ENCODE peak calls at places on chromosomes 12 and 14, in five cellular contexts. R is AG04450, D is lower lobe of right lung, Q is right lobe of liver, B is spleen. S is an unnamed sample.

GRCh38 chr12:131753757-131754156 is 42.9 kb downstream of the SFSWAP start:
- DNase-seq in R (no peak), D (no peak), Q (no peak), B (no peak), S (no peak)

GRCh38 chr12:20426191-20426590 is 57.9 kb downstream of the PDE3A start:
- DNase-seq in D (no peak), B (no peak), R (no peak), Q (no peak), S (no peak)

GRCh38 chr12:2892246-2892645 is 1.6 kb downstream of the TULP3 start:
- DNase-seq in D (no peak), B (no peak), R (no peak), Q (no peak), S (no peak)

GRCh38 chr12:94620611-94621010 is 29.7 kb downstream of the TMCC3 start:
- DNase-seq in Q (no peak), D (no peak), R (no peak), B (no peak), S (no peak)

GRCh38 chr14:66624319-66624937 is 116.5 kb downstream of the GPHN start:
- DNase-seq in R (peak), Q (peak), D (no peak), B (no peak), S (peak)

GRCh38 chr12:104742551-104742961 is 215.5 kb downstream of the SLC41A2 start:
- DNase-seq in D (no peak), Q (no peak), B (no peak), R (no peak), S (no peak)

GRCh38 chr12:122090759-122091535 is 12.4 kb downstream of the MLXIP start:
- DNase-seq in D (no peak), Q (no peak), R (peak), B (no peak), S (no peak)

GRCh38 chr12:56836800-56837663 is 73.9 kb downstream of the HSD17B6 start:
- DNase-seq in Q (no peak), B (no peak), R (peak), D (no peak), S (no peak)

GRCh38 chr12:127629066-127629820 is 637.7 kb upstream of the TMEM132C start:
- DNase-seq in D (no peak), R (no peak), Q (no peak), B (no peak), S (no peak)

GRCh38 chr12:131845121-131845520 is 16.9 kb downstream of the MMP17 start:
- DNase-seq in D (no peak), B (no peak), R (no peak), Q (no peak), S (no peak)

GRCh38 chr12:107761502-107761904 is 566 bp upstream of the PRDM4 start:
- DNase-seq in Q (no peak), R (no peak), D (no peak), B (peak), S (no peak)

GRCh38 chr12:27619308-27619707 is 76.9 kb upstream of the REP15 start:
- DNase-seq in B (no peak), Q (no peak), R (peak), D (no peak), S (no peak)

GRCh38 chr12:10395390-10395998 is 5.7 kb upstream of the KLRK1 start:
- DNase-seq in Q (no peak), R (peak), D (no peak), B (no peak), S (peak)

GRCh38 chr14:59189281-59189821 is 884 bp downstream of the DAAM1 start:
- DNase-seq in D (peak), Q (peak), B (peak), R (no peak), S (peak)

GRCh38 chr12:108905725-108906124 is 25.8 kb downstream of the DAO start:
- DNase-seq in D (no peak), Q (no peak), R (no peak), B (no peak), S (no peak)
- TF ChIP-seq CTCF in D (no peak), Q (no peak), R (no peak), B (no peak), S (no peak)

GRCh38 chr12:52258335-52258901 is 16.0 kb upstream of the KRT86 start:
- DNase-seq in B (peak), D (peak), R (no peak), Q (no peak), S (peak)
- TF ChIP-seq CTCF in B (no peak), D (no peak), R (no peak), Q (no peak), S (no peak)

DNA sequence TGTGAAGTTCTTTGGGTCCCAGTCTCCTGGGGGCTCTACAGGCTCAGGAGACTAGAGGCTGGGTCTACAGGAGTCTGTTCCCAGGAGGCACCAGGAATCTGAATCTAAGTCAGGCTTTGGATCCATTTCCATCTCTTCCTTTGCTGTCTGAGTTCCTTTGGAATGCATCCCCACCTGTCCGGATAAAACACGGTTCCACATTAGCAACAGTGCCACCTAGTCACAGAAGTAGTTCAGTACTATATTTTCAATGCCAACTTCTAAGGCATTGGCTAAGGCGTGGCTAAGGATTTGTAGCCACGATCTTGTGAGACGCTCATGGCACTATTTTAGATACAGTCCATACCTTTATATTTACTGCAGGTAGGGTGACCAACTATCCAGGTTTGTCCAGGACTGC is 15.1 kb downstream of the ZC2HC1C start:
- DNase-seq in D (no peak), Q (no peak), R (no peak), B (no peak), S (no peak)
- TF ChIP-seq CTCF in D (peak), Q (peak), R (no peak), B (no peak), S (no peak)

DNA sequence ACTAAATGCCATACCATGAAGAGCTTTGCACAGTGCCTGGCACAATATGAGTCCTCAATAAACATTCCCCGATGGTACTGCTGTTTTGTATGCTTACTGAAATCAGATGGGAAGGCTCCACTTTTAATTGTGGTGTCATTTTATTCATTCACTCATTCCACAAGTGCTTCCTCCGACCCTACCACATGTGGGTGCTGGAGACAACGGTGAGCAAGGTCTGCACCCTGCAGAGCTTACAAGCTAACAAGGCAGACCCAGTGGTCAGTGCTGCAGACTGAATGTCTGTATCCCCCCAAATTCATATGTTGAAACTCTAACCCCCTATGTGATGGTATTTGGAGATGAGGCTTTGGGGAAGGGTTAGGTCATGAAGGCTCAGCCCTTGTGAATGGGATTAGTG is 48.3 kb downstream of the RFX4 start:
- DNase-seq in D (no peak), Q (no peak), R (no peak), B (no peak), S (no peak)
- TF ChIP-seq CTCF in D (no peak), Q (no peak), R (no peak), B (no peak), S (no peak)

DNA sequence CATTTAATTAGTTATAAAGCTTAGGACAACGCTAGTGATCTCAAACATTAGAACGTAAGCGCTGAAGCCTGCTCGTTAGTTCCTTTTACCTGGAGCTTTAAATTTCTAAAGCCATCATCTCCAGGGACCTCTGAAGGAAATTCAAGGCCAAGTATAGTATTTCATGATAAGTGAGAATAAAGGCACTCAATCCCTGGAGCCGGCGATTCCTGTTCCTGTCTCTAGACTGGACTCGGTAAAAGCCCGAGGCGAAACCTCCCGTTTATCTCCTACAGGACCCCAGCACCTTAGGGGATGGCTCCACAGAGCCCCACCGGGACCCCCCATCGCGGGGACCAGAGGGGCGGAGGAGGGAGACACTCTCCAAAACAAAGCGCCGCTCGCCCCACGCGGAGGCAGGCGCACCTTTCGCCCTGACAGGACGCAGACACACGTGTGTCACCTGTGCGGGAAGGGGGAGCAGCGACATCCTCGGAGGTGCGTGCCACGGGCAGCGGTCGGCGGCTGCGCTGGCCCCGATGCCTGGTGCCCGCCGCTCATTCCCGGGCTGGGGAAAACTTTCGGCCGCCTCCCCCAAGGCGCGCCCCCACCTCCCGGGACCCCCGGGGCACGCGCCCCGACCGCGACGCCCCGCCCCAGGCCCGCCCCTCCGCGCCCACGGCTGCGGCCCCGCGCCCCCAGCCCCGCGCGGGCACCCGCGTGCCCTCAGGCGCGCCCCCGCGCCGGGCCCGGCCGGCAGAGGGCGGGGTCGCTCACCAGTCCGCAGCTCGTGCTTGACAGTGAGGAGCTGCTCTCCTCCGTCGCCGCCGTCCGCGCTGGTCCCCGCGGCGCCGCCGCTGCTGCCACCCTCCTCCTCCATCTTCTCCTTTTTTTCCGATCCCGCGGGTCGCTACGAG is 617 bp downstream of the RPS6KA5 start:
- DNase-seq in R (no peak), Q (peak), B (peak), D (peak), S (peak)
- TF ChIP-seq CTCF in R (peak), Q (peak), B (no peak), D (no peak), S (peak)

GRCh38 chr14:21241218-21241819 is 27.9 kb downstream of the HNRNPC start:
- DNase-seq in R (peak), D (no peak), B (no peak), Q (no peak), S (no peak)
- TF ChIP-seq CTCF in R (peak), D (peak), B (no peak), Q (peak), S (no peak)

GRCh38 chr14:104935026-104935650 is 10.5 kb downstream of the PLD4 start:
- DNase-seq in D (no peak), B (no peak), Q (no peak), R (no peak), S (peak)
- TF ChIP-seq CTCF in D (no peak), B (no peak), Q (no peak), R (no peak), S (no peak)

S was measured in GM20000.